ENCODE peak calls at places on chromosomes 6 and 20, in six cellular contexts. D is neural progenitor cell, C is heart right ventricle, L is fibroblast of villous mesenchyme, Z is right cardiac atrium, N is BJ. Q is an unnamed sample.

GRCh38 chr6:17816921-17817611 is 110.3 kb upstream of the NUP153 start:
- DNase-seq in D (no peak), C (no peak), L (peak), Z (no peak), N (no peak), Q (no peak)

GRCh38 chr6:104010897-104011296 is 848.8 kb downstream of the HACE1 start:
- DNase-seq in D (no peak), C (no peak), L (no peak), Z (no peak), N (no peak), Q (no peak)

GRCh38 chr6:127608554-127609270 is 31.7 kb downstream of the C6orf58 start:
- DNase-seq in D (no peak), C (no peak), L (no peak), Z (no peak), N (no peak), Q (no peak)

GRCh38 chr6:41071501-41071922 is 644 bp downstream of the OARD1 start:
- DNase-seq in D (no peak), C (no peak), L (no peak), Z (no peak), N (peak), Q (no peak)

GRCh38 chr20:5181955-5182354 is 55.1 kb downstream of the CDS2 start:
- DNase-seq in D (no peak), C (no peak), L (peak), Z (no peak), N (no peak), Q (peak)

GRCh38 chr6:160810238-160810637 is 108.2 kb downstream of the PLG start:
- DNase-seq in D (no peak), C (no peak), L (no peak), Z (no peak), N (no peak), Q (no peak)

GRCh38 chr6:161850572-161850971 is 576.7 kb upstream of the AGPAT4 start:
- DNase-seq in D (peak), C (no peak), L (no peak), Z (no peak), N (no peak), Q (no peak)

GRCh38 chr6:43747734-43748133 is 22.3 kb upstream of the VEGFA start:
- DNase-seq in D (no peak), C (peak), L (no peak), Z (no peak), N (no peak), Q (no peak)

GRCh38 chr6:15246217-15247211 is 645 bp downstream of the JARID2 start:
- DNase-seq in D (peak), C (no peak), L (peak), Z (no peak), N (no peak), Q (no peak)

GRCh38 chr6:42331019-42331418 is 113.4 kb upstream of the MRPS10 start:
- DNase-seq in D (no peak), C (no peak), L (no peak), Z (no peak), N (no peak), Q (no peak)

GRCh38 chr6:132084811-132085509 is 133.8 kb upstream of the CCN2 start:
- DNase-seq in D (no peak), C (no peak), L (peak), Z (no peak), N (peak), Q (peak)

GRCh38 chr6:104599821-104600658 is 259.7 kb downstream of the HACE1 start:
- DNase-seq in D (no peak), C (no peak), L (no peak), Z (no peak), N (no peak), Q (no peak)

GRCh38 chr6:3325210-3325609 is 66.5 kb downstream of the PSMG4 start:
- DNase-seq in D (no peak), C (no peak), L (no peak), Z (no peak), N (no peak), Q (no peak)

GRCh38 chr6:97913721-97914120 is 630.7 kb upstream of the MMS22L start:
- DNase-seq in D (no peak), C (no peak), L (no peak), Z (no peak), N (no peak), Q (no peak)

GRCh38 chr6:85464260-85464644 is 14.4 kb downstream of the NT5E start:
- DNase-seq in D (no peak), C (no peak), L (peak), Z (no peak), N (peak), Q (peak)

GRCh38 chr6:25250878-25251277 is 28.3 kb upstream of the CARMIL1 start:
- DNase-seq in D (no peak), C (no peak), L (peak), Z (no peak), N (no peak), Q (no peak)

GRCh38 chr20:59405819-59406218 is 105.4 kb downstream of the EDN3 start:
- DNase-seq in D (no peak), C (no peak), L (no peak), Z (no peak), N (no peak), Q (no peak)

GRCh38 chr6:10733151-10733715 is 10.4 kb downstream of the TMEM14C start:
- DNase-seq in D (no peak), C (no peak), L (no peak), Z (no peak), N (no peak), Q (peak)

GRCh38 chr6:134758616-134759015 is 191.3 kb downstream of the ALDH8A1 start:
- DNase-seq in D (no peak), C (no peak), L (no peak), Z (no peak), N (no peak), Q (no peak)
- H3K4me3 ChIP-seq in D (no peak), C (no peak), L (no peak), Z (no peak), N (no peak), Q (no peak)

DNA sequence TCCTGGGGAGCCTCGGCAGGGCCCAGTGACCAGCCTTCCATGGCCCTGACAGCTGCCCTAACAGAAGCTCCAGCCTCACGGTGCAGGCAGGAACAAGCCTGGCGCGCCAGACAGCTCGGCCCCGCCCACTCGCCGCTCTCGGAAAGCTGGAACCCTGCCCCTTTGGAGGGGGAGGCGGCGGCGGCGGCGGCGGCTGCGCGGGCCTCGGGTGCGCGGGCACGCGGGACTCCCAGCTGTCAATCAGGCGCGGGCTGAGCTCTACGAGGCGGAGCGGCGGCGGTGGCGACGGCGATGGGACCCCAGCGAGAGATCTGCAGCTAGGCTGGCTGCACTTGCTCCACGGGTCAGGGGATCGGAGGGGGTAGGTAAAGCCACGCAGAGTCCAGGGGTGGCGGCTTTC is at the start of gene NRSN1:
- DNase-seq in D (peak), C (no peak), L (no peak), Z (peak), N (no peak), Q (no peak)
- H3K4me3 ChIP-seq in D (peak), C (no peak), L (no peak), Z (no peak), N (no peak), Q (no peak)

DNA sequence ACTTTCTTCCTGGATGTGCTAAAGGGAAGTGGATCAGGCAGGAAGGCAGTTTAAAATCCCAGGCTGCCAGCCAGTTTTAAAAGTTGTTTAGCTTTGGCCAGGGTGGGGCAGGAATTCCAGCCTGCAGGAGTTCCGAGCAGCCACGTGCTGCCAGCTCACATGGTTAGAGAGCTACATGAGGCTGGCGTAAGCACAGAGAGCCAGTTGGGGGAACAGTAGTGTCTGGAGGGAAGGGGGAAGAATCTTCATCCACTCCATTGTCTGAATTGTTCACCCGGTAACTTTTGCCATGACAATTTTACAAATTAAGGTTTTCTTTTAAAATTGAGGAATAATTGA is 12.0 kb downstream of the CDC25B start:
- DNase-seq in D (no peak), C (peak), L (peak), Z (peak), N (peak), Q (peak)
- H3K4me3 ChIP-seq in D (no peak), C (no peak), L (no peak), Z (no peak), N (no peak), Q (no peak)

DNA sequence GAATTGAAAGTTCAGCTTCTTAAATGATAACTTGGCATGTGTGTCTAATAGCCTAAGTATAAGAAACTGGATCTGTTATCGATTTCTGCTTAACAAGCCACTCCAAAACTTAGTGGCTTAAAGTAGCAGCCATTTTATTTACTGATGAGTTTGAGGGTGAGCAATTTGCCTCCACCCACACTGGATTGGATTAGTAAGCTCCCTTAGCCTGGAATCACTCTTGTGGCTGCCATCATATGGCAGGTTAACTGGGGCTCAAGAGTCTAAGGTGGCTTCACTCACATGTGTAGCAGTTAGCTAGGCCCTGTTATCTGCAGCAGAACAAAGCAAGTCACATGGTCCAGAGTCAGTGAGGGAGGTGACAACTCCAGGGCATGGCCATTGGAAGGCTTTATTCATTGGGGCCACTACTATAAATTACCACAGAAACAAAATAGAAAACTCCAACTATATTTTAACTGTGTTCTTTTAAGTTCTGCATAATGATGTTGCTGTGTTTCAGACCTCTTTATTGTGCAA is 49.3 kb downstream of the DCBLD1 start:
- DNase-seq in D (no peak), C (no peak), L (no peak), Z (no peak), N (no peak), Q (no peak)
- H3K4me3 ChIP-seq in D (no peak), C (no peak), L (no peak), Z (no peak), N (no peak), Q (no peak)

GRCh38 chr6:111832833-111833418 is 40.3 kb downstream of the FYN start:
- DNase-seq in D (no peak), C (no peak), L (peak), Z (no peak), N (no peak), Q (no peak)
- H3K4me3 ChIP-seq in D (no peak), C (no peak), L (no peak), Z (peak), N (no peak), Q (no peak)

DNA sequence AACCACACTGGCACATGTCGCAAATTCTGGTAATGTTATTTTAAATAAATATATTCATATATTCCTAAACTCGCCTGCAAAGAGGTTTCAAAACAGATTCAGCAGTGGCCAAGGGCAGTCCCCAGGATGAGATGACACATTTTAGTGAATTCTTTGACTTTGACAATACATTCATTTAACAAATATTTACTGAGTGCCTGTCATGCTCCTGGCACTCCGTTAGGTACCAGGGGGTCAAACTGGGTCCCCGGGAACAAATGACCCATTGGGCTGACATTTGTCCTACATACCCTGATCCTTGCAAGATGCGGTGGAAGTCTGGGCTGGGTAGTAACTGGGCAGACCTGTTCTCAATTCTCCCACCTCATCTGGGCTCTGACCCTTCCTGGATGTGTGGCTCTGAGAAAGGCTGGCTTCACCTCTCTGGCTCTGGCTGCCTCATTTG is 74.9 kb downstream of the FYN start:
- DNase-seq in D (no peak), C (no peak), L (no peak), Z (no peak), N (no peak), Q (no peak)
- H3K4me3 ChIP-seq in D (no peak), C (no peak), L (no peak), Z (no peak), N (no peak), Q (no peak)

Q was measured in skeletal muscle cell.